ENCODE peak calls at places on chromosomes 3 and 15, in seven cellular contexts. Z is ovary, P is stomach, V is A549, X is esophagus squamous epithelium, F is sigmoid colon, R is tibial nerve. M is an unnamed sample.

GRCh38 chr15:90496791-90497190 is 32.9 kb upstream of the CRTC3 start:
- DNase-seq in Z (no peak), P (no peak), V (no peak), X (no peak), F (no peak), R (no peak), M (no peak)

GRCh38 chr3:152213086-152213674 is 55.5 kb upstream of the MBNL1 start:
- DNase-seq in Z (no peak), P (no peak), V (no peak), X (no peak), F (no peak), R (no peak), M (no peak)

GRCh38 chr3:12247411-12247810 is 41.5 kb upstream of the PPARG start:
- DNase-seq in Z (no peak), P (no peak), V (no peak), X (no peak), F (no peak), R (no peak), M (no peak)

GRCh38 chr15:48059786-48060185 is 61.0 kb upstream of the SLC24A5 start:
- DNase-seq in Z (peak; percentile 31), P (peak; percentile 68), V (no peak), X (no peak), F (no peak), R (peak; percentile 24), M (no peak)

GRCh38 chr3:43970351-43970750 is 271.3 kb upstream of the TOPAZ1 start:
- DNase-seq in Z (no peak), P (no peak), V (no peak), X (no peak), F (no peak), R (no peak), M (no peak)

GRCh38 chr3:169387751-169388696 is 275.5 kb downstream of the MECOM start:
- DNase-seq in Z (no peak), P (peak; percentile 35), V (no peak), X (no peak), F (peak; percentile 65), R (peak; percentile 70), M (no peak)

GRCh38 chr3:162632672-162633071 is 1136.1 kb downstream of the OTOL1 start:
- DNase-seq in Z (no peak), P (no peak), V (no peak), X (no peak), F (no peak), R (no peak), M (no peak)

GRCh38 chr3:37907906-37908305 is 46.2 kb downstream of the CTDSPL start:
- DNase-seq in Z (no peak), P (no peak), V (no peak), X (no peak), F (no peak), R (no peak), M (no peak)

GRCh38 chr3:189964623-189965022 is 156.1 kb downstream of the P3H2 start:
- DNase-seq in Z (no peak), P (no peak), V (no peak), X (no peak), F (no peak), R (no peak), M (no peak)

GRCh38 chr3:177236704-177237103 is 39.4 kb upstream of the TBL1XR1 start:
- DNase-seq in Z (no peak), P (no peak), V (no peak), X (no peak), F (no peak), R (no peak), M (no peak)

GRCh38 chr3:162863579-162863978 is 1367.0 kb downstream of the OTOL1 start:
- DNase-seq in Z (no peak), P (no peak), V (no peak), X (no peak), F (no peak), R (no peak), M (no peak)

GRCh38 chr15:43225201-43225949 is 4.6 kb upstream of the EPB42 start:
- DNase-seq in Z (no peak), P (no peak), V (peak; percentile 42), X (no peak), F (no peak), R (no peak), M (no peak)

GRCh38 chr3:170697803-170698350 is 112.0 kb upstream of the SLC7A14 start:
- DNase-seq in Z (no peak), P (no peak), V (no peak), X (no peak), F (no peak), R (no peak), M (no peak)

GRCh38 chr3:12350151-12350813 is 61.4 kb downstream of the PPARG start:
- DNase-seq in Z (peak; percentile 57), P (peak; percentile 57), V (no peak), X (no peak), F (peak; percentile 74), R (no peak), M (no peak)

GRCh38 chr15:99074446-99074845 is 30.4 kb upstream of the SYNM start:
- DNase-seq in Z (no peak), P (no peak), V (no peak), X (no peak), F (no peak), R (no peak), M (no peak)

GRCh38 chr15:64096486-64097431 is 977 bp downstream of the SNX1 start:
- DNase-seq in Z (no peak), P (no peak), V (peak; percentile 57), X (no peak), F (no peak), R (no peak), M (no peak)

GRCh38 chr3:44058022-44058867 is 183.4 kb upstream of the TOPAZ1 start:
- DNase-seq in Z (no peak), P (no peak), V (no peak), X (no peak), F (no peak), R (no peak), M (no peak)

GRCh38 chr3:155362808-155363689 is 69.6 kb upstream of the STRIT1 start:
- DNase-seq in Z (no peak), P (no peak), V (no peak), X (no peak), F (no peak), R (no peak), M (no peak)

GRCh38 chr3:187274977-187275338 is 16.6 kb downstream of the MASP1 start:
- DNase-seq in Z (no peak), P (no peak), V (no peak), X (no peak), F (no peak), R (no peak), M (no peak)

GRCh38 chr3:126160243-126161210 is 19.9 kb downstream of the ALDH1L1 start:
- DNase-seq in Z (no peak), P (no peak), V (no peak), X (no peak), F (no peak), R (no peak), M (no peak)

GRCh38 chr3:4504340-4505261 is 11.5 kb downstream of the ITPR1 start:
- DNase-seq in Z (peak; percentile 27), P (no peak), V (no peak), X (no peak), F (peak; percentile 75), R (no peak), M (peak; percentile 54)

GRCh38 chr15:68408971-68409370 is 23.0 kb downstream of the ITGA11 start:
- DNase-seq in Z (peak; percentile 8), P (peak; percentile 14), V (no peak), X (no peak), F (peak; percentile 18), R (no peak), M (no peak)

GRCh38 chr3:84961492-84962255 is 2.9 kb downstream of the CADM2 start:
- DNase-seq in Z (no peak), P (no peak), V (no peak), X (no peak), F (no peak), R (no peak), M (no peak)
- H3K4me3 ChIP-seq in Z (no peak overlapping the region), P (no peak overlapping the region), V (no peak overlapping the region), X (no peak overlapping the region), F (peak overlapping the region; percentile 9), R (peak overlapping the region; percentile 19), M (no peak overlapping the region)

DNA sequence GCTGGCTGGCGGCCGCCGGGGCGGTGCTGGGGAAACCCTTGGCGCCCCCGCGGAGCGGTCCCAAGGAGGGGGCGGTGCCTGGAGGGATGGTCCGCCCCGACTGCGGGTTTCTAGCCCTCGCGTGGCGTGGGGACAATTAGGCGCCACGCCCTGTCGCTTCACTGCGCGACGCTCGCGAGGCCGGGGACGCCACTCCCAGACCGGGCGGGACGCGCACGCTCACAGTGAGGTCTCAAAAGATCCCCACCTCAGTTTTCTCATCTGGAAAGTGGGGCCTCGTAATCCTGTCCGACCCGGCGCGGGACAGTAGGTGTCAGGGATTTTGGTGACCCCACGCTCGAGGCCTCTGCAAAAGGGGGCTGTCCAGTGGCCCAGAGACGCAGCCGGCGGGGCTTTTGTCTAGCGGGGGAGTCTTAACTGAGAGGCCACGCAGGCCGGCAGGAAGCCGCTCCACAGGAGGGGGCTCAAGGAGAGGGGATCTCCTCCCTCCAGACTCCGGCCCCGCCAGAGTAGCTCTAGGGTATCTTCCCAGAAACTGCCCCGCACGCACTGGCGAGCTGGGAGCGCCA is 808 bp upstream of the CLK3 start:
- DNase-seq in Z (peak; percentile 86), P (peak; percentile 84), V (no peak), X (no peak), F (peak; percentile 94), R (peak; percentile 65), M (peak; percentile 77)
- TF ChIP-seq POLR2A in Z (no peak), P (no peak), V (peak; percentile 9), X (no peak), F (no peak), R (peak; percentile 20), M (no peak)

GRCh38 chr3:181725033-181725775 is 13.5 kb downstream of the SOX2 start:
- DNase-seq in Z (no peak), P (no peak), V (no peak), X (no peak), F (no peak), R (no peak), M (no peak)

GRCh38 chr3:181727122-181728036 is 15.7 kb downstream of the SOX2 start:
- DNase-seq in Z (no peak), P (peak; percentile 40), V (no peak), X (no peak), F (no peak), R (no peak), M (no peak)

GRCh38 chr3:181725830-181726229 is 14.1 kb downstream of the SOX2 start:
- DNase-seq in Z (no peak), P (no peak), V (no peak), X (no peak), F (peak; percentile 70), R (no peak), M (no peak)

GRCh38 chr3:181728470-181728869 is 16.7 kb downstream of the SOX2 start:
- DNase-seq in Z (no peak), P (no peak), V (no peak), X (no peak), F (no peak), R (no peak), M (no peak)

GRCh38 chr3:181726351-181727121 is 14.8 kb downstream of the SOX2 start:
- DNase-seq in Z (no peak), P (peak; percentile 63), V (no peak), X (no peak), F (no peak), R (no peak), M (no peak)
- H3K27ac ChIP-seq in Z (no peak overlapping the region), P (peak overlapping the region; percentile 80), V (peak overlapping the region; percentile 8), X (peak overlapping the region; percentile 41), F (peak overlapping the region; percentile 20), R (peak overlapping the region; percentile 73), M (no peak overlapping the region)

DNA sequence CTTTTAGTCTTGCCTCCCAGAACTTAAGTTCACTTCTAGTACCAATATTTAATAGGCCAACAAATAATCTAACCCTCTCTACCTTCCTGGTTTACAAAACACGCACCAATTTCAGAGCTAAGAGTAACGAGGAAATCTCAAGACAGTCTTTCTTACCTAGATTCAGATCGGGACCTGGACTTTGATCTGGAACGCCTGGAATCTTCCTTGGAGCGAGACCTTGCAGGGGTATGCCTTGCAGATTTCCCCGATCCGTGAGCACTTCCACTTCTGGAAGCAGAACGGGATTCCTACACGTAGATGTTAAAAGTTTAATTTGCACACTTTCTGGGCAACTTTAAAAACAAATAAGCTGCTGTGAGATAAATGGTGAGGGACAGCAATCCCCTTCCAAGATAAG is 11.4 kb downstream of the TRA2B start:
- DNase-seq in Z (no peak), P (no peak), V (no peak), X (no peak), F (no peak), R (no peak), M (no peak)
- H3K4me3 ChIP-seq in Z (no peak overlapping the region), P (peak overlapping the region; percentile 8), V (no peak overlapping the region), X (no peak overlapping the region), F (no peak overlapping the region), R (no peak overlapping the region), M (no peak overlapping the region)

M was measured in breast epithelium.